ENCODE peak calls at places on chromosomes 6 and 20, in five cellular contexts. O is H1, W is HCT116, Y is GM12878, L is K562. B is an unnamed sample. For H3K4me1, the result is how much of the 10 kb centered on the place peaks cover.

GRCh38 chr20:38109025-38109541 is 56.0 kb downstream of the TGM2 start:
- DNase-seq in Y (no peak), O (no peak), W (no peak), L (no peak), B (no peak)

GRCh38 chr20:50911030-50911429 is 20.2 kb downstream of the ADNP start:
- DNase-seq in L (no peak), Y (no peak), W (no peak), O (no peak), B (no peak)

GRCh38 chr20:24118781-24119175 is 130.2 kb upstream of the GGTLC1 start:
- DNase-seq in O (no peak), Y (no peak), W (no peak), L (no peak), B (no peak)

GRCh38 chr20:62312662-62312977 is 9.8 kb downstream of the ADRM1 start:
- DNase-seq in L (no peak), W (no peak), Y (no peak), O (no peak), B (no peak)

GRCh38 chr6:23654745-23655144 is 471.3 kb upstream of the NRSN1 start:
- DNase-seq in O (no peak), W (no peak), Y (no peak), L (no peak), B (peak)

GRCh38 chr20:62331347-62331746 is 28.6 kb downstream of the ADRM1 start:
- DNase-seq in Y (no peak), W (no peak), L (no peak), O (no peak), B (no peak)

GRCh38 chr20:63973636-63974401 is 4.1 kb upstream of the ZNF512B start:
- DNase-seq in O (peak), Y (no peak), L (peak), W (peak), B (peak)

GRCh38 chr20:63520594-63520938 is at the start of gene PPDPF:
- DNase-seq in W (no peak), Y (no peak), O (peak), L (peak), B (no peak)

GRCh38 chr20:34269996-34270627 is 28.9 kb downstream of the ASIP start:
- DNase-seq in L (no peak), Y (no peak), O (no peak), W (no peak), B (no peak)

GRCh38 chr20:10721112-10721896 is 47.5 kb upstream of the JAG1 start:
- DNase-seq in L (no peak), O (no peak), Y (no peak), W (no peak), B (no peak)

GRCh38 chr6:151806757-151807512 is 547 bp upstream of the ESR1 start:
- DNase-seq in W (no peak), L (no peak), Y (no peak), O (peak), B (no peak)

GRCh38 chr20:45919536-45919933 is 7.6 kb upstream of the PLTP start:
- DNase-seq in L (no peak), O (no peak), W (no peak), Y (no peak), B (no peak)

GRCh38 chr6:21800330-21800729 is 206.8 kb downstream of the SOX4 start:
- DNase-seq in L (no peak), O (no peak), W (no peak), Y (no peak), B (no peak)

GRCh38 chr6:303263-303662 is 11.0 kb downstream of the DUSP22 start:
- DNase-seq in W (no peak), O (no peak), L (no peak), Y (no peak), B (no peak)

GRCh38 chr6:34556031-34556471 is at the start of gene SPDEF:
- DNase-seq in W (no peak), O (no peak), Y (no peak), L (no peak), B (peak)

GRCh38 chr20:57921701-57922482 is 212.1 kb upstream of the PMEPA1 start:
- DNase-seq in Y (no peak), L (no peak), O (no peak), W (no peak), B (no peak)

GRCh38 chr6:53956068-53956711 is 155.1 kb upstream of the MLIP start:
- DNase-seq in O (peak), Y (peak), L (peak), W (peak), B (peak)

GRCh38 chr6:14383393-14384174 is 266.0 kb downstream of the CD83 start:
- DNase-seq in L (no peak), Y (no peak), W (no peak), O (no peak), B (no peak)

GRCh38 chr6:98203170-98203806 is 631.1 kb upstream of the POU3F2 start:
- DNase-seq in Y (no peak), L (peak), O (no peak), W (no peak), B (no peak)

GRCh38 chr20:16397053-16397452 is 176.2 kb downstream of the KIF16B start:
- DNase-seq in W (no peak), L (no peak), Y (no peak), O (no peak), B (no peak)

GRCh38 chr6:52361347-52361944 is 505 bp upstream of the PAQR8 start:
- DNase-seq in O (no peak), W (no peak), L (peak), Y (no peak), B (no peak)

GRCh38 chr6:133983099-133983939 is 30.3 kb downstream of the TBPL1 start:
- DNase-seq in O (no peak), Y (no peak), L (peak), W (no peak), B (peak)

GRCh38 chr20:58851221-58851968 is 693 bp upstream of the GNAS-AS1 start:
- DNase-seq in Y (no peak), L (no peak), W (no peak), O (peak), B (no peak)

GRCh38 chr6:38248500-38249234 is 391.1 kb downstream of the BTBD9 start:
- DNase-seq in Y (no peak), L (peak), W (no peak), O (no peak), B (no peak)

GRCh38 chr6:155188707-155189496 is 74.9 kb upstream of the CLDN20 start:
- DNase-seq in O (no peak), L (no peak), W (no peak), Y (no peak), B (peak)

GRCh38 chr6:25366785-25367657 is 87.8 kb downstream of the CARMIL1 start:
- DNase-seq in W (no peak), Y (peak), L (no peak), O (no peak), B (no peak)

GRCh38 chr20:33526769-33527168 is 36.9 kb downstream of the CBFA2T2 start:
- DNase-seq in W (no peak), L (no peak), Y (no peak), O (no peak), B (no peak)

GRCh38 chr20:5785146-5785545 is 34.9 kb downstream of the SHLD1 start:
- DNase-seq in Y (no peak), L (no peak), O (no peak), W (no peak), B (no peak)

GRCh38 chr6:143210420-143210819 is 149.7 kb downstream of the AIG1 start:
- DNase-seq in Y (no peak), W (no peak), L (no peak), O (no peak), B (no peak)

GRCh38 chr6:100897671-100898070 is 16.5 kb upstream of the ASCC3 start:
- DNase-seq in L (no peak), Y (no peak), O (no peak), W (no peak), B (no peak)

GRCh38 chr6:1781152-1781848 is 171.6 kb downstream of the FOXC1 start:
- DNase-seq in L (no peak), O (no peak), W (peak), Y (no peak), B (no peak)

GRCh38 chr20:48459729-48460395 is 367.9 kb downstream of the PREX1 start:
- DNase-seq in L (no peak), W (no peak), O (no peak), Y (no peak), B (no peak)

GRCh38 chr20:64222273-64222672 is 33.3 kb upstream of the PCMTD2 start:
- DNase-seq in L (no peak), W (no peak), O (no peak), Y (no peak), B (no peak)

GRCh38 chr6:23266536-23266935 is 697.2 kb downstream of the HDGFL1 start:
- DNase-seq in Y (no peak), L (no peak), W (no peak), O (no peak), B (no peak)

GRCh38 chr6:16722616-16723015 is 38.6 kb downstream of the ATXN1 start:
- DNase-seq in L (no peak), W (no peak), O (no peak), Y (no peak), B (no peak)

GRCh38 chr6:28710466-28711191 is 184.9 kb downstream of the GPX5 start:
- DNase-seq in O (peak), W (no peak), L (peak), Y (no peak), B (peak)

GRCh38 chr20:57559286-57559627 is 1.7 kb upstream of the PCK1 start:
- DNase-seq in W (no peak), Y (no peak), L (no peak), O (no peak), B (no peak)

GRCh38 chr6:77457720-77458349 is 5.5 kb downstream of the HTR1B start:
- DNase-seq in W (peak), L (peak), Y (no peak), O (peak), B (peak)

GRCh38 chr6:128731249-128732165 is 151.4 kb upstream of the LAMA2 start:
- DNase-seq in L (no peak), O (no peak), Y (no peak), W (peak), B (peak)

DNA sequence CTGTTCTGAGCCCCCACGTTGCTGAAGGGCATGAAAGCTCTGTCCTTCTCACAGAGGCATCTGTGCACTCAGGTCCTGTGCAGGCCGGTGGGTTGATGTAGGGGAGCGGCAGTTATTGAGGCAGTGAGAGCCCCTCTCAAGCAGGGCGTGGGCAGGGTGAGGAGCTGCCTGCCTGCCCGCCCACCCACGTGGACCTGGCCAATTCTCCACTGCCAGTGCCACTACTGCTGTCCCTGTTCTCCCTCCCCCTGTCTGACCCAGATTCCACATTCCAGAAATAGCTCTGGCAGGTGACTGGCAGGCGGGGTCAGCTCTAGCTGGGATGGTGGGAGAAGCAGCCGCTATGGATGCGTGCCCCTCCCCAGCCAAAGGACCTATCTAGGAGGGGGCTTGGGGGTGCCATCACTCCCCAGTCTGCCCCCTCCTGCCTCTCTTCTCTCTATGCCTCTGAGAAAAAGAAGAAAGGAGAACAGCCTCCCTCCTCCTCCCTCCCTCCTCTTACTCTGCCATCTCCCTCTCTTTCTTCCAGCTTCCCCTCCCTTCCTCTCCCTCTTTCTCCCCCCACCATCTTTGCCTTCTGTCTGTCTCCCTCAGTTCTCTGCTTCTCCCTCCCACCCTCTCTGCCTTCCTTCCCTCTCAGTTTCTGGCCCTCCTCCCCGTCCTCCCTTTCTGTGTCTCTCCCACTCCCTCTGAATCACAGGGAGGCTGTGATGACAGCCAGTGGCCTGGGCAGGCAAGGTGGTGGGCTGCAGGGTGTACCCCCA is 86.5 kb upstream of the MYL9 start:
- DNase-seq in Y (no peak), O (peak), L (no peak), W (no peak), B (peak)
- TF ChIP-seq CEBPB in Y (no peak), O (no peak), L (no peak), W (no peak), B (no peak)

GRCh38 chr20:8918145-8918544 is 150.7 kb upstream of the PLCB4 start:
- DNase-seq in L (no peak), W (no peak), Y (no peak), O (no peak), B (no peak)

GRCh38 chr20:8914421-8914820 is 154.5 kb upstream of the PLCB4 start:
- DNase-seq in W (no peak), L (no peak), O (no peak), Y (no peak), B (no peak)

GRCh38 chr20:8909596-8909995 is 159.3 kb upstream of the PLCB4 start:
- DNase-seq in W (no peak), Y (no peak), L (no peak), O (no peak), B (no peak)

GRCh38 chr20:8913452-8913851 is 155.4 kb upstream of the PLCB4 start:
- DNase-seq in L (no peak), Y (no peak), W (no peak), O (no peak), B (no peak)

GRCh38 chr20:8912731-8913130 is 156.2 kb upstream of the PLCB4 start:
- DNase-seq in Y (no peak), O (no peak), L (no peak), W (no peak), B (no peak)
- TF ChIP-seq JUND in Y (no peak), O (no peak), L (no peak), W (no peak), B (no peak)

GRCh38 chr20:17664025-17664638 is 17.9 kb downstream of the RRBP1 start:
- DNase-seq in O (no peak), L (no peak), Y (no peak), W (no peak), B (no peak)
- H3K4me1 ChIP-seq in O (under half), L (under half), Y (under half), W (under half), B (half or more)

DNA sequence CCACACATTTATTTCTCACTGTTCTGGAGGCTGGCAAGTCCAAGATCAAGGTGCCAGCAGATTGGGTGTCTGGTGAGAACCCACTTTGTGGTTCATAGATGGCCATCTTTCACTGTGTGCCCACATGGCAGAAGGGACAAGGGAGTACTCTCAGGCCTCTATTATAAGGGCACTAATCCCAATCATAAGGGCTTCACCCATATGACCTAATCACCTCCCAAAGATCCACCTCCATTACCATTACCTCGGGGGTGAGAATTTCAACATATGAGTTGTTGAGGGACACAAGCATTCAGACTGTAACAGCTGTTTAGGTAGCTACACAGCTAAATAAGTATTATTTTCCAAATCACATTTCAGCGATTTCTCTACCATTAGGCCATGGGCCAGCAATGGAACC is 2.5 kb upstream of the PRND start:
- DNase-seq in W (no peak), Y (no peak), O (no peak), L (no peak), B (no peak)
- TF ChIP-seq CEBPB in W (no peak), Y (no peak), O (no peak), L (no peak), B (no peak)

GRCh38 chr6:137452331-137452894 is 41.8 kb downstream of the OLIG3 start:
- DNase-seq in O (no peak), Y (no peak), W (no peak), L (no peak), B (no peak)

GRCh38 chr6:137451926-137452325 is 42.3 kb downstream of the OLIG3 start:
- DNase-seq in L (no peak), W (no peak), O (no peak), Y (no peak), B (no peak)
- TF ChIP-seq JUND in L (no peak), W (no peak), O (no peak), Y (no peak), B (no peak)

DNA sequence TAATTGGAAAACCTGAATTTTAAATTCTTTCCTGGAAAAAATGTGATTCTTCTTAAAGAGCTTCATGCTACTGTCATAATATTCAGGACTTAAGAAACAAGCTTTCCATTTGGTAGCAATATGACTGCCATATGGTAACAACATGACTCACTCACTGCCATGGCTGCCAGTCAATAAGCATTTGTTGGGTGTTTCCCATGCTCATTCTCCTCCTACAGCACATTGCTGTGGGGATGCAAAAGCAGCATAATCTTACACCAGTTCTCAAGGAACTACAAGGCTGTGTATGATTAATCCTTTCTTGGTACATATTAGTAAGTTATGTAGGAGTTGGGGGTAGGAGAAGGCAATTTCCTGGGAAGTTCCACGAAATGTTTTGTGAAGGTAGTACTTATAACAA is 76.8 kb downstream of the CEP162 start:
- DNase-seq in L (no peak), Y (no peak), W (no peak), O (no peak), B (no peak)
- H3K4me1 ChIP-seq in L (under half), Y (under half), W (under half), O (under half), B (under half)

DNA sequence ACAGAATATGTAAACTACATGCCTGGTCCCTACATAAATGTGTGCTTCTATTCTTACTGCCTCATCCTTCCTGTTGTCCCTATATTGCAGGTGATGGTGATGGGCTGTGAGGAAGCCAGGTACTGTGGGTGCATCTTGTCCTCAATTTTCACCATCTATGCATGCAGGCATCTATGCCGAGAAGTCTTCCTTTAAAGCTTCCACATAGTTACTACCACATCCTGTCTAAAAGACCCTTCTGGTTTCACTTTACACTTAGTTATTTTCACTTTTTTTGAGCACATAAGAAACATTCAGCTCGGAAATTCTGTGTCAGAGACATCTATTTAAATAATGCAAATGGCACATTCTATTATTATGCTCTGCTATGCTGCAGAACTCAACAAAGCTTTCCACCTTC is 28.2 kb upstream of the FABP7 start:
- DNase-seq in O (no peak), Y (no peak), L (no peak), W (no peak), B (no peak)
- TF ChIP-seq CEBPB in O (no peak), Y (no peak), L (no peak), W (no peak), B (no peak)